ENCODE peak calls at places on chromosomes 3 and 15, in ten cellular contexts. One of them, this sample, is unnamed.

GRCh38 chr3:98681486-98681885 is 81.7 kb upstream of the ST3GAL6 start:
- DNase-seq in endothelial cell of umbilical vein: no peak
- DNase-seq in AML-193: no peak
- DNase-seq in HS-5: no peak
- DNase-seq in HuH-7.5: no peak
- DNase-seq in stimulated activated naive CD8-positive, alpha-beta T cell treated with anti-CD3 and anti-CD28 coated beads, Interleukin-15, amount 100 ng/mL, for 72 hours: no peak
- DNase-seq in stimulated activated CD4-positive, alpha-beta T cell treated with anti-CD3 and anti-CD28 coated beads, Interleukin-4, amount 100 ng/mL, for 48 hours: no peak
- DNase-seq in cardiac muscle cell: no peak
- DNase-seq in CD8-positive, alpha-beta memory T cell: no peak
- DNase-seq in glomerular endothelial cell: no peak
- DNase-seq in this sample: no peak

GRCh38 chr3:44942202-44942921 is 33.6 kb downstream of the ZDHHC3 start:
- DNase-seq in AML-193: no peak
- DNase-seq in HS-5: peak
- DNase-seq in HuH-7.5: no peak
- DNase-seq in stimulated activated naive CD8-positive, alpha-beta T cell treated with anti-CD3 and anti-CD28 coated beads, Interleukin-15, amount 100 ng/mL, for 72 hours: no peak
- DNase-seq in stimulated activated CD4-positive, alpha-beta T cell treated with anti-CD3 and anti-CD28 coated beads, Interleukin-4, amount 100 ng/mL, for 48 hours: no peak
- DNase-seq in CD8-positive, alpha-beta memory T cell: no peak
- DNase-seq in endothelial cell of umbilical vein: no peak
- DNase-seq in glomerular endothelial cell: no peak
- DNase-seq in cardiac muscle cell: peak
- DNase-seq in this sample: no peak

GRCh38 chr3:111369953-111370352 is 172.0 kb upstream of the CD96 start:
- DNase-seq in stimulated activated naive CD8-positive, alpha-beta T cell treated with anti-CD3 and anti-CD28 coated beads, Interleukin-15, amount 100 ng/mL, for 72 hours: no peak
- DNase-seq in HuH-7.5: no peak
- DNase-seq in HS-5: no peak
- DNase-seq in cardiac muscle cell: no peak
- DNase-seq in glomerular endothelial cell: no peak
- DNase-seq in endothelial cell of umbilical vein: no peak
- DNase-seq in stimulated activated CD4-positive, alpha-beta T cell treated with anti-CD3 and anti-CD28 coated beads, Interleukin-4, amount 100 ng/mL, for 48 hours: no peak
- DNase-seq in AML-193: no peak
- DNase-seq in CD8-positive, alpha-beta memory T cell: no peak
- DNase-seq in this sample: no peak

GRCh38 chr3:111917300-111917699 is 58.2 kb downstream of the PHLDB2 start:
- DNase-seq in stimulated activated naive CD8-positive, alpha-beta T cell treated with anti-CD3 and anti-CD28 coated beads, Interleukin-15, amount 100 ng/mL, for 72 hours: no peak
- DNase-seq in endothelial cell of umbilical vein: peak
- DNase-seq in CD8-positive, alpha-beta memory T cell: no peak
- DNase-seq in stimulated activated CD4-positive, alpha-beta T cell treated with anti-CD3 and anti-CD28 coated beads, Interleukin-4, amount 100 ng/mL, for 48 hours: no peak
- DNase-seq in HS-5: no peak
- DNase-seq in glomerular endothelial cell: no peak
- DNase-seq in cardiac muscle cell: peak
- DNase-seq in HuH-7.5: no peak
- DNase-seq in AML-193: no peak
- DNase-seq in this sample: no peak

GRCh38 chr3:156681003-156681402 is 6.6 kb downstream of the TIPARP start:
- DNase-seq in CD8-positive, alpha-beta memory T cell: no peak
- DNase-seq in stimulated activated CD4-positive, alpha-beta T cell treated with anti-CD3 and anti-CD28 coated beads, Interleukin-4, amount 100 ng/mL, for 48 hours: no peak
- DNase-seq in endothelial cell of umbilical vein: peak
- DNase-seq in AML-193: peak
- DNase-seq in HS-5: peak
- DNase-seq in cardiac muscle cell: peak
- DNase-seq in stimulated activated naive CD8-positive, alpha-beta T cell treated with anti-CD3 and anti-CD28 coated beads, Interleukin-15, amount 100 ng/mL, for 72 hours: no peak
- DNase-seq in HuH-7.5: no peak
- DNase-seq in glomerular endothelial cell: no peak
- DNase-seq in this sample: no peak

GRCh38 chr3:42129014-42129953 is 38.1 kb downstream of the TRAK1 start:
- DNase-seq in cardiac muscle cell: peak
- DNase-seq in CD8-positive, alpha-beta memory T cell: no peak
- DNase-seq in stimulated activated CD4-positive, alpha-beta T cell treated with anti-CD3 and anti-CD28 coated beads, Interleukin-4, amount 100 ng/mL, for 48 hours: no peak
- DNase-seq in AML-193: no peak
- DNase-seq in HS-5: no peak
- DNase-seq in HuH-7.5: no peak
- DNase-seq in endothelial cell of umbilical vein: no peak
- DNase-seq in stimulated activated naive CD8-positive, alpha-beta T cell treated with anti-CD3 and anti-CD28 coated beads, Interleukin-15, amount 100 ng/mL, for 72 hours: no peak
- DNase-seq in glomerular endothelial cell: no peak
- DNase-seq in this sample: no peak

GRCh38 chr3:78337801-78338211 is 1297.9 kb downstream of the ROBO2 start:
- DNase-seq in endothelial cell of umbilical vein: no peak
- DNase-seq in glomerular endothelial cell: no peak
- DNase-seq in HuH-7.5: no peak
- DNase-seq in AML-193: no peak
- DNase-seq in CD8-positive, alpha-beta memory T cell: no peak
- DNase-seq in HS-5: no peak
- DNase-seq in stimulated activated CD4-positive, alpha-beta T cell treated with anti-CD3 and anti-CD28 coated beads, Interleukin-4, amount 100 ng/mL, for 48 hours: no peak
- DNase-seq in stimulated activated naive CD8-positive, alpha-beta T cell treated with anti-CD3 and anti-CD28 coated beads, Interleukin-15, amount 100 ng/mL, for 72 hours: no peak
- DNase-seq in cardiac muscle cell: no peak
- DNase-seq in this sample: no peak

GRCh38 chr3:49015765-49016164 is 2.6 kb downstream of the DALRD3 start:
- DNase-seq in AML-193: no peak
- DNase-seq in stimulated activated CD4-positive, alpha-beta T cell treated with anti-CD3 and anti-CD28 coated beads, Interleukin-4, amount 100 ng/mL, for 48 hours: no peak
- DNase-seq in HuH-7.5: no peak
- DNase-seq in HS-5: no peak
- DNase-seq in endothelial cell of umbilical vein: no peak
- DNase-seq in CD8-positive, alpha-beta memory T cell: no peak
- DNase-seq in glomerular endothelial cell: no peak
- DNase-seq in stimulated activated naive CD8-positive, alpha-beta T cell treated with anti-CD3 and anti-CD28 coated beads, Interleukin-15, amount 100 ng/mL, for 72 hours: no peak
- DNase-seq in cardiac muscle cell: no peak
- DNase-seq in this sample: no peak

GRCh38 chr3:149519912-149520311 is 45.4 kb downstream of the TM4SF4 start:
- DNase-seq in stimulated activated CD4-positive, alpha-beta T cell treated with anti-CD3 and anti-CD28 coated beads, Interleukin-4, amount 100 ng/mL, for 48 hours: no peak
- DNase-seq in stimulated activated naive CD8-positive, alpha-beta T cell treated with anti-CD3 and anti-CD28 coated beads, Interleukin-15, amount 100 ng/mL, for 72 hours: no peak
- DNase-seq in HS-5: no peak
- DNase-seq in glomerular endothelial cell: no peak
- DNase-seq in CD8-positive, alpha-beta memory T cell: no peak
- DNase-seq in AML-193: no peak
- DNase-seq in endothelial cell of umbilical vein: no peak
- DNase-seq in HuH-7.5: no peak
- DNase-seq in cardiac muscle cell: no peak
- DNase-seq in this sample: no peak

GRCh38 chr15:47300596-47300995 is 416.7 kb upstream of the SEMA6D start:
- DNase-seq in AML-193: no peak
- DNase-seq in stimulated activated CD4-positive, alpha-beta T cell treated with anti-CD3 and anti-CD28 coated beads, Interleukin-4, amount 100 ng/mL, for 48 hours: no peak
- DNase-seq in HuH-7.5: no peak
- DNase-seq in endothelial cell of umbilical vein: no peak
- DNase-seq in glomerular endothelial cell: no peak
- DNase-seq in HS-5: no peak
- DNase-seq in stimulated activated naive CD8-positive, alpha-beta T cell treated with anti-CD3 and anti-CD28 coated beads, Interleukin-15, amount 100 ng/mL, for 72 hours: no peak
- DNase-seq in CD8-positive, alpha-beta memory T cell: no peak
- DNase-seq in cardiac muscle cell: no peak
- DNase-seq in this sample: no peak

GRCh38 chr3:135337176-135337575 is 542.1 kb downstream of the EPHB1 start:
- DNase-seq in glomerular endothelial cell: no peak
- DNase-seq in stimulated activated naive CD8-positive, alpha-beta T cell treated with anti-CD3 and anti-CD28 coated beads, Interleukin-15, amount 100 ng/mL, for 72 hours: no peak
- DNase-seq in cardiac muscle cell: no peak
- DNase-seq in endothelial cell of umbilical vein: no peak
- DNase-seq in HuH-7.5: no peak
- DNase-seq in HS-5: no peak
- DNase-seq in AML-193: no peak
- DNase-seq in stimulated activated CD4-positive, alpha-beta T cell treated with anti-CD3 and anti-CD28 coated beads, Interleukin-4, amount 100 ng/mL, for 48 hours: no peak
- DNase-seq in CD8-positive, alpha-beta memory T cell: no peak
- DNase-seq in this sample: no peak

GRCh38 chr3:124256156-124256555 is 264.2 kb upstream of the ROPN1 start:
- DNase-seq in stimulated activated naive CD8-positive, alpha-beta T cell treated with anti-CD3 and anti-CD28 coated beads, Interleukin-15, amount 100 ng/mL, for 72 hours: no peak
- DNase-seq in endothelial cell of umbilical vein: no peak
- DNase-seq in stimulated activated CD4-positive, alpha-beta T cell treated with anti-CD3 and anti-CD28 coated beads, Interleukin-4, amount 100 ng/mL, for 48 hours: no peak
- DNase-seq in HuH-7.5: no peak
- DNase-seq in glomerular endothelial cell: no peak
- DNase-seq in HS-5: no peak
- DNase-seq in AML-193: no peak
- DNase-seq in CD8-positive, alpha-beta memory T cell: no peak
- DNase-seq in cardiac muscle cell: no peak
- DNase-seq in this sample: no peak

GRCh38 chr3:49675912-49676311 is 1.8 kb downstream of the APEH start:
- DNase-seq in glomerular endothelial cell: no peak
- DNase-seq in stimulated activated CD4-positive, alpha-beta T cell treated with anti-CD3 and anti-CD28 coated beads, Interleukin-4, amount 100 ng/mL, for 48 hours: no peak
- DNase-seq in cardiac muscle cell: no peak
- DNase-seq in CD8-positive, alpha-beta memory T cell: no peak
- DNase-seq in stimulated activated naive CD8-positive, alpha-beta T cell treated with anti-CD3 and anti-CD28 coated beads, Interleukin-15, amount 100 ng/mL, for 72 hours: no peak
- DNase-seq in HuH-7.5: no peak
- DNase-seq in HS-5: no peak
- DNase-seq in AML-193: no peak
- DNase-seq in endothelial cell of umbilical vein: no peak
- DNase-seq in this sample: no peak

GRCh38 chr15:40364259-40364658 is 6.2 kb downstream of the DISP2 start:
- DNase-seq in HuH-7.5: no peak
- DNase-seq in CD8-positive, alpha-beta memory T cell: no peak
- DNase-seq in endothelial cell of umbilical vein: no peak
- DNase-seq in glomerular endothelial cell: no peak
- DNase-seq in stimulated activated naive CD8-positive, alpha-beta T cell treated with anti-CD3 and anti-CD28 coated beads, Interleukin-15, amount 100 ng/mL, for 72 hours: no peak
- DNase-seq in stimulated activated CD4-positive, alpha-beta T cell treated with anti-CD3 and anti-CD28 coated beads, Interleukin-4, amount 100 ng/mL, for 48 hours: no peak
- DNase-seq in AML-193: no peak
- DNase-seq in HS-5: no peak
- DNase-seq in cardiac muscle cell: no peak
- DNase-seq in this sample: no peak

GRCh38 chr15:42092666-42093445 is 1.5 kb downstream of the PLA2G4D start:
- DNase-seq in HuH-7.5: no peak
- DNase-seq in cardiac muscle cell: no peak
- DNase-seq in CD8-positive, alpha-beta memory T cell: no peak
- DNase-seq in HS-5: no peak
- DNase-seq in stimulated activated naive CD8-positive, alpha-beta T cell treated with anti-CD3 and anti-CD28 coated beads, Interleukin-15, amount 100 ng/mL, for 72 hours: no peak
- DNase-seq in stimulated activated CD4-positive, alpha-beta T cell treated with anti-CD3 and anti-CD28 coated beads, Interleukin-4, amount 100 ng/mL, for 48 hours: no peak
- DNase-seq in endothelial cell of umbilical vein: no peak
- DNase-seq in AML-193: no peak
- DNase-seq in glomerular endothelial cell: no peak
- DNase-seq in this sample: no peak

GRCh38 chr3:128727485-128727884 is 1.5 kb downstream of the RAB7A start:
- DNase-seq in HuH-7.5: no peak
- DNase-seq in glomerular endothelial cell: no peak
- DNase-seq in endothelial cell of umbilical vein: no peak
- DNase-seq in CD8-positive, alpha-beta memory T cell: no peak
- DNase-seq in HS-5: no peak
- DNase-seq in stimulated activated naive CD8-positive, alpha-beta T cell treated with anti-CD3 and anti-CD28 coated beads, Interleukin-15, amount 100 ng/mL, for 72 hours: no peak
- DNase-seq in AML-193: peak
- DNase-seq in stimulated activated CD4-positive, alpha-beta T cell treated with anti-CD3 and anti-CD28 coated beads, Interleukin-4, amount 100 ng/mL, for 48 hours: no peak
- DNase-seq in cardiac muscle cell: no peak
- DNase-seq in this sample: no peak

GRCh38 chr3:17852217-17852616 is 109.8 kb upstream of the TBC1D5 start:
- DNase-seq in stimulated activated CD4-positive, alpha-beta T cell treated with anti-CD3 and anti-CD28 coated beads, Interleukin-4, amount 100 ng/mL, for 48 hours: no peak
- DNase-seq in glomerular endothelial cell: no peak
- DNase-seq in HuH-7.5: no peak
- DNase-seq in AML-193: no peak
- DNase-seq in endothelial cell of umbilical vein: no peak
- DNase-seq in HS-5: no peak
- DNase-seq in CD8-positive, alpha-beta memory T cell: no peak
- DNase-seq in cardiac muscle cell: no peak
- DNase-seq in stimulated activated naive CD8-positive, alpha-beta T cell treated with anti-CD3 and anti-CD28 coated beads, Interleukin-15, amount 100 ng/mL, for 72 hours: no peak
- DNase-seq in this sample: no peak

GRCh38 chr3:100047455-100048141 is 66.7 kb downstream of the FILIP1L start:
- DNase-seq in HS-5: peak
- DNase-seq in endothelial cell of umbilical vein: peak
- DNase-seq in stimulated activated naive CD8-positive, alpha-beta T cell treated with anti-CD3 and anti-CD28 coated beads, Interleukin-15, amount 100 ng/mL, for 72 hours: peak
- DNase-seq in cardiac muscle cell: peak
- DNase-seq in AML-193: peak
- DNase-seq in CD8-positive, alpha-beta memory T cell: no peak
- DNase-seq in glomerular endothelial cell: no peak
- DNase-seq in stimulated activated CD4-positive, alpha-beta T cell treated with anti-CD3 and anti-CD28 coated beads, Interleukin-4, amount 100 ng/mL, for 48 hours: no peak
- DNase-seq in HuH-7.5: no peak
- DNase-seq in this sample: no peak

This sample was measured in iPS DF 6.9.